ENCODE peak calls at places on chromosome 14, in eight cellular contexts. F is cardiac fibroblast, P is HCT116, M is mammary epithelial cell, K is Peyer's patch, W is lower lobe of right lung, N is neural progenitor cell, D is mucosa of descending colon. J is an unnamed sample.
A peak's percentile ranks its signal among the peaks of the same experiment; 100 is the strongest.

GRCh38 chr14:91892918-91893527 is 25.7 kb upstream of the TC2N start:
- DNase-seq in F (no peak), P (peak; percentile 23), M (no peak), K (no peak), W (no peak), N (peak; percentile 71), D (peak; percentile 35), J (no peak)

GRCh38 chr14:39988939-39989338 is 556.7 kb upstream of the FBXO33 start:
- DNase-seq in F (peak; percentile 22), P (peak; percentile 43), M (no peak), K (no peak), W (no peak), N (peak; percentile 61), D (no peak), J (peak; percentile 2)

GRCh38 chr14:72457641-72458040 is 436.3 kb downstream of the DPF3 start:
- DNase-seq in F (peak; percentile 77), P (no peak), M (peak; percentile 24), K (no peak), W (no peak), N (no peak), D (no peak), J (peak; percentile 32)

GRCh38 chr14:84885061-84885460 is 644.9 kb upstream of the FLRT2 start:
- DNase-seq in F (no peak), P (no peak), M (no peak), K (no peak), W (no peak), N (no peak), D (no peak), J (no peak)

GRCh38 chr14:61101803-61102548 is 120.9 kb downstream of the SLC38A6 start:
- DNase-seq in F (peak; percentile 89), P (no peak), M (peak; percentile 48), K (no peak), W (no peak), N (no peak), D (no peak), J (peak; percentile 84)

GRCh38 chr14:64337901-64338615 is 43.9 kb upstream of the ESR2 start:
- DNase-seq in F (peak; percentile 57), P (no peak), M (peak; percentile 66), K (no peak), W (peak; percentile 87), N (peak; percentile 91), D (peak; percentile 59), J (peak; percentile 42)

GRCh38 chr14:61238611-61239010 is 42.5 kb downstream of the TMEM30B start:
- DNase-seq in F (no peak), P (no peak), M (no peak), K (no peak), W (no peak), N (no peak), D (no peak), J (no peak)

GRCh38 chr14:105485720-105486332 is 860 bp upstream of the CRIP1 start:
- DNase-seq in F (no peak), P (no peak), M (no peak), K (peak; percentile 73), W (no peak), N (peak; percentile 81), D (peak; percentile 41), J (no peak)

GRCh38 chr14:92615451-92615850 is 101.9 kb downstream of the RIN3 start:
- DNase-seq in F (no peak), P (no peak), M (no peak), K (peak; percentile 73), W (no peak), N (no peak), D (peak; percentile 26), J (no peak)

GRCh38 chr14:101187816-101188570 is 284.5 kb upstream of the RTL1 start:
- DNase-seq in F (no peak), P (no peak), M (no peak), K (no peak), W (no peak), N (no peak), D (no peak), J (no peak)

GRCh38 chr14:31420013-31420318 is 384 bp downstream of the HEATR5A start:
- DNase-seq in F (no peak), P (no peak), M (peak; percentile 58), K (peak; percentile 80), W (peak; percentile 89), N (peak; percentile 86), D (peak; percentile 76), J (no peak)

DNA sequence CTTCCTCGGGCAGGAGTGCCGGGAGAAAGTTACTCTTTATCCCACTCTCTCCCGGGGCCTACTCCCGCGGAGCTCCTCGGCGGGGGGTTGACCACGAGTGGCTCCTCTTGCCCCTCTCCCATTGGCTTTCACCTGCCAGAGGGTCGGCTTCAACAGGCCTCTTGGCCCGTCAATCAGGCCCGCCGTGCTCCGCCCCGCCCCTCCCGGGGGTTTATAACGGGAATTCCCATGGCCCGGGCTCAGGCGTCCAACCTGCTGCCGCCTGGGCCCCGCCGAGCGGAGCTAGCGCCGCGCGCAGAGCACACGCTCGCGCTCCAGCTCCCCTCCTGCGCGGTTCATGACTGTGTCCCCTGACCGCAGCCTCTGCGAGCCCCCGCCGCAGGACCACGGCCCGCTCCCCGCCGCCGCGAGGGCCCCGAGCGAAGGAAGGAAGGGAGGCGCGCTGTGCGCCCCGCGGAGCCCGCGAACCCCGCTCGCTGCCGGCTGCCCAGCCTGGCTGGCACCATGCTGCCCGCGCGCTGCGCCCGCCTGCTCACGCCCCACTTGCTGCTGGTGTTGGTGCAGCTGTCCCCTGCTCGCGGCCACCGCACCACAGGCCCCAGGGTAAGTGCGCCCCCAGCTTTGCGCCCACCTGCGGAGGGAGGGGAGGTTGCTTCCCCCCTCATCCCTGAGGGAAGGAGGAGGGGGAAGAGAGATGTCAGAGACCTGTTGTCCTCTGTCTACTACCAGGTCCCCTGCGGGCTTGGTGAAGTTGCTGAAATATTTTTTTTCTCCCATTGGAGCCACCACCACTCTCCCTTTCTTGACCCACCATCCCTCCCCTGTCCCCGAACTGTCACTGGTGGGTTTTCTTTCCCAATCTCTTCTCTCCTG is at the start of gene SMOC1:
- DNase-seq in F (peak; percentile 16), P (no peak), M (peak; percentile 85), K (peak; percentile 50), W (no peak), N (peak; percentile 95), D (peak; percentile 38), J (peak; percentile 9)
- H3K4me3 ChIP-seq in F (peak within 1 kb of the TSS; percentile 22), P (no peak within 1 kb of the TSS), M (peak within 1 kb of the TSS; percentile 50), K (peak within 1 kb of the TSS; percentile 36), W (peak within 1 kb of the TSS; percentile 29), N (peak within 1 kb of the TSS; percentile 94), D (no peak within 1 kb of the TSS), J (peak within 1 kb of the TSS; percentile 31)

GRCh38 chr14:53934778-53935414 is 21.7 kb downstream of the BMP4 start:
- DNase-seq in F (no peak), P (no peak), M (no peak), K (no peak), W (no peak), N (no peak), D (no peak), J (no peak)

GRCh38 chr14:53925201-53925766 is 31.3 kb downstream of the BMP4 start:
- DNase-seq in F (no peak), P (no peak), M (no peak), K (no peak), W (no peak), N (no peak), D (no peak), J (peak; percentile 52)

GRCh38 chr14:53927171-53927570 is 29.5 kb downstream of the BMP4 start:
- DNase-seq in F (peak; percentile 48), P (no peak), M (no peak), K (no peak), W (no peak), N (no peak), D (no peak), J (no peak)

GRCh38 chr14:53932966-53933365 is 23.7 kb downstream of the BMP4 start:
- DNase-seq in F (no peak), P (no peak), M (no peak), K (no peak), W (no peak), N (no peak), D (no peak), J (no peak)

GRCh38 chr14:53929871-53930685 is 26.5 kb downstream of the BMP4 start:
- DNase-seq in F (no peak), P (peak; percentile 37), M (peak; percentile 27), K (peak; percentile 53), W (no peak), N (peak; percentile 62), D (peak; percentile 67), J (no peak)
- TF ChIP-seq CTCF in F (peak; percentile 37), P (peak; percentile 96), M (peak; percentile 63), K (no peak), W (peak; percentile 43), N (peak; percentile 67), D (peak; percentile 23), J (peak; percentile 40)

GRCh38 chr14:90381011-90381790 is 15.6 kb upstream of the CALM1 start:
- DNase-seq in F (no peak), P (no peak), M (no peak), K (peak; percentile 71), W (no peak), N (peak; percentile 20), D (peak; percentile 63), J (peak; percentile 35)
- H3K4me3 ChIP-seq in F (no peak overlapping the region), P (no peak overlapping the region), M (no peak overlapping the region), K (peak overlapping the region; percentile 60), W (no peak overlapping the region), N (no peak overlapping the region), D (no peak overlapping the region), J (no peak overlapping the region)

DNA sequence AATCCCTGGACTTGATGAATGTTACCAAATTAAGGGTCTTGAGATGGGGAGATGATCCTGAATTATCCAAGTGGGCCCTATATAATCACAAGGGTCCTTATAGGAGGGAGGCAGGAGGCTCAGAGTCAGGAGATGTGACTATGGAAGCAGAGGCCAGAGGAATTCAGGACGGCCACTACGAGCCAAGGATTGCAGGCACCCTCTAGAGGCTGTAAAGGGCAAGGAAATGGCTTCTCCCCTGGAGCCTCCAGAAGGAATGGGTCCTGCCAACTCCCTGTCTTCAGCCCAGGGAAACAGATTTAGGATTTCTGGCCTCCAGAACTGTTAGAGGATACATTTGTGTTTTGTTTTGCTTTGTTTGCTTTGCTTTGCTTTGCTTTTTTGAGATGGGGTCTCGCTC is 8.8 kb downstream of the BDKRB1 start:
- DNase-seq in F (peak; percentile 48), P (no peak), M (no peak), K (peak; percentile 67), W (no peak), N (peak; percentile 25), D (peak; percentile 46), J (peak; percentile 69)
- TF ChIP-seq CTCF in F (peak; percentile 58), P (peak; percentile 46), M (peak; percentile 21), K (no peak), W (peak; percentile 20), N (peak; percentile 44), D (peak; percentile 18), J (peak; percentile 71)

GRCh38 chr14:77498120-77498979 is at the start of gene ISM2:
- DNase-seq in F (peak; percentile 19), P (no peak), M (peak; percentile 34), K (no peak), W (peak; percentile 51), N (peak; percentile 80), D (peak; percentile 34), J (peak; percentile 23)
- H3K4me3 ChIP-seq in F (peak within 1 kb of the TSS; percentile 51), P (no peak within 1 kb of the TSS), M (peak within 1 kb of the TSS; percentile 55), K (peak within 1 kb of the TSS; percentile 60), W (peak within 1 kb of the TSS; percentile 56), N (peak within 1 kb of the TSS; percentile 61), D (no peak within 1 kb of the TSS), J (peak within 1 kb of the TSS; percentile 59)

J was measured in fibroblast of the aortic adventitia.